ENCODE peak calls at places on chromosomes 1 and 21, in four cellular contexts. One of them, this sample, is unnamed.

GRCh38 chr1:236112332-236112627 is 30.1 kb upstream of the GPR137B start:
- DNase-seq in lower leg skin: no peak
- DNase-seq in brain microvascular endothelial cell: no peak
- DNase-seq in posterior vena cava: no peak
- DNase-seq in this sample: no peak

GRCh38 chr1:27632387-27633297 is 2.3 kb downstream of the FGR start:
- DNase-seq in lower leg skin: no peak
- DNase-seq in brain microvascular endothelial cell: no peak
- DNase-seq in posterior vena cava: no peak
- DNase-seq in this sample: no peak

GRCh38 chr1:7362947-7363346 is 408.1 kb upstream of the VAMP3 start:
- DNase-seq in lower leg skin: no peak
- DNase-seq in brain microvascular endothelial cell: no peak
- DNase-seq in posterior vena cava: no peak
- DNase-seq in this sample: no peak

GRCh38 chr1:164675342-164675904 is 116.4 kb downstream of the PBX1 start:
- DNase-seq in lower leg skin: no peak
- DNase-seq in brain microvascular endothelial cell: peak
- DNase-seq in posterior vena cava: no peak
- DNase-seq in this sample: no peak

GRCh38 chr1:113947388-113948107 is 18.4 kb downstream of the HIPK1 start:
- DNase-seq in lower leg skin: no peak
- DNase-seq in brain microvascular endothelial cell: no peak
- DNase-seq in posterior vena cava: no peak
- DNase-seq in this sample: peak

GRCh38 chr1:56329970-56330369 is 249.4 kb downstream of the PLPP3 start:
- DNase-seq in lower leg skin: no peak
- DNase-seq in brain microvascular endothelial cell: no peak
- DNase-seq in posterior vena cava: no peak
- DNase-seq in this sample: no peak

GRCh38 chr1:22184892-22185612 is 42.2 kb upstream of the WNT4 start:
- DNase-seq in lower leg skin: no peak
- DNase-seq in brain microvascular endothelial cell: peak
- DNase-seq in posterior vena cava: no peak
- DNase-seq in this sample: peak

GRCh38 chr21:34889287-34889536 is 159.9 kb downstream of the RUNX1 start:
- DNase-seq in lower leg skin: peak
- DNase-seq in brain microvascular endothelial cell: peak
- DNase-seq in posterior vena cava: peak
- DNase-seq in this sample: peak

GRCh38 chr1:55640708-55641473 is 425.7 kb upstream of the USP24 start:
- DNase-seq in lower leg skin: peak
- DNase-seq in brain microvascular endothelial cell: peak
- DNase-seq in posterior vena cava: peak
- DNase-seq in this sample: peak

GRCh38 chr1:22271847-22272801 is 129.2 kb upstream of the WNT4 start:
- DNase-seq in lower leg skin: no peak
- DNase-seq in brain microvascular endothelial cell: no peak
- DNase-seq in posterior vena cava: no peak
- DNase-seq in this sample: no peak

GRCh38 chr1:15985611-15986272 is 9.8 kb upstream of the ZBTB17 start:
- DNase-seq in lower leg skin: no peak
- DNase-seq in brain microvascular endothelial cell: no peak
- DNase-seq in posterior vena cava: peak
- DNase-seq in this sample: no peak

GRCh38 chr1:56978819-56979218 is 13.0 kb upstream of the C8B start:
- DNase-seq in lower leg skin: no peak
- DNase-seq in brain microvascular endothelial cell: no peak
- DNase-seq in posterior vena cava: no peak
- DNase-seq in this sample: no peak

GRCh38 chr1:184163674-184164470 is 112.3 kb downstream of the TSEN15 start:
- DNase-seq in lower leg skin: no peak
- DNase-seq in brain microvascular endothelial cell: peak
- DNase-seq in posterior vena cava: no peak
- DNase-seq in this sample: peak

GRCh38 chr1:96721382-96722160 is at the start of gene PTBP2:
- DNase-seq in lower leg skin: peak
- DNase-seq in brain microvascular endothelial cell: peak
- DNase-seq in posterior vena cava: peak
- DNase-seq in this sample: peak

GRCh38 chr1:90144820-90145219 is 149.9 kb downstream of the ZNF326 start:
- DNase-seq in lower leg skin: no peak
- DNase-seq in brain microvascular endothelial cell: no peak
- DNase-seq in posterior vena cava: no peak
- DNase-seq in this sample: no peak

GRCh38 chr1:227192163-227192562 is 126.1 kb downstream of the CDC42BPA start:
- DNase-seq in lower leg skin: no peak
- DNase-seq in brain microvascular endothelial cell: peak
- DNase-seq in posterior vena cava: peak
- DNase-seq in this sample: peak

GRCh38 chr1:78549366-78549765 is 58.6 kb downstream of the PTGFR start:
- DNase-seq in lower leg skin: no peak
- DNase-seq in brain microvascular endothelial cell: no peak
- DNase-seq in posterior vena cava: no peak
- DNase-seq in this sample: no peak

GRCh38 chr1:53237638-53238037 is 680 bp downstream of the MAGOH start:
- DNase-seq in lower leg skin: no peak
- DNase-seq in brain microvascular endothelial cell: no peak
- DNase-seq in posterior vena cava: no peak
- DNase-seq in this sample: no peak

GRCh38 chr1:15364740-15365139 is 44.9 kb upstream of the EFHD2 start:
- DNase-seq in lower leg skin: no peak
- DNase-seq in brain microvascular endothelial cell: no peak
- DNase-seq in posterior vena cava: no peak
- DNase-seq in this sample: no peak

GRCh38 chr1:77652970-77653516 is 29.4 kb downstream of the ZZZ3 start:
- DNase-seq in lower leg skin: no peak
- DNase-seq in brain microvascular endothelial cell: no peak
- DNase-seq in posterior vena cava: no peak
- DNase-seq in this sample: no peak

GRCh38 chr1:237033061-237033460 is 8.9 kb upstream of the RYR2 start:
- DNase-seq in lower leg skin: no peak
- DNase-seq in brain microvascular endothelial cell: no peak
- DNase-seq in posterior vena cava: no peak
- DNase-seq in this sample: no peak

GRCh38 chr1:154614887-154615286 is 6.9 kb upstream of the ADAR start:
- DNase-seq in lower leg skin: no peak
- DNase-seq in brain microvascular endothelial cell: no peak
- DNase-seq in posterior vena cava: no peak
- DNase-seq in this sample: no peak

GRCh38 chr1:242525360-242525722 is 844 bp upstream of the PLD5 start:
- DNase-seq in lower leg skin: no peak
- DNase-seq in brain microvascular endothelial cell: no peak
- DNase-seq in posterior vena cava: no peak
- DNase-seq in this sample: no peak

GRCh38 chr1:93541045-93541444 is 93.1 kb downstream of the FNBP1L start:
- DNase-seq in lower leg skin: no peak
- DNase-seq in brain microvascular endothelial cell: no peak
- DNase-seq in posterior vena cava: no peak
- DNase-seq in this sample: no peak

This sample was measured in astrocyte of the spinal cord.